ENCODE peak calls at places on chromosome 14, in four cellular contexts. One of them, this sample, is unnamed.

GRCh38 chr14:71382315-71382714 is 475.1 kb downstream of the PCNX1 start:
- DNase-seq in hepatocyte: no peak
- DNase-seq in ovary: no peak
- DNase-seq in upper lobe of left lung: no peak
- DNase-seq in this sample: no peak

GRCh38 chr14:99674776-99675175 is 9.3 kb upstream of the CYP46A1 start:
- DNase-seq in upper lobe of left lung: peak; percentile 48
- DNase-seq in ovary: no peak
- DNase-seq in hepatocyte: no peak
- DNase-seq in this sample: no peak

GRCh38 chr14:23984891-23985607 is 3.7 kb upstream of the DHRS4L2 start:
- DNase-seq in hepatocyte: peak; percentile 31
- DNase-seq in ovary: no peak
- DNase-seq in upper lobe of left lung: no peak
- DNase-seq in this sample: no peak

GRCh38 chr14:71932229-71932951 is at the start of gene RGS6:
- DNase-seq in upper lobe of left lung: peak; percentile 90
- DNase-seq in hepatocyte: peak; percentile 88
- DNase-seq in ovary: no peak
- DNase-seq in this sample: no peak

GRCh38 chr14:28776482-28777266 is 10.1 kb downstream of the FOXG1 start:
- DNase-seq in upper lobe of left lung: no peak
- DNase-seq in ovary: no peak
- DNase-seq in hepatocyte: no peak
- DNase-seq in this sample: no peak

GRCh38 chr14:92693998-92694780 is 54.2 kb downstream of the LGMN start:
- DNase-seq in upper lobe of left lung: no peak
- DNase-seq in hepatocyte: peak; percentile 32
- DNase-seq in ovary: no peak
- DNase-seq in this sample: no peak

GRCh38 chr14:20460458-20461229 is 590 bp downstream of the PIP4P1 start:
- DNase-seq in hepatocyte: peak; percentile 81
- DNase-seq in upper lobe of left lung: no peak
- DNase-seq in ovary: no peak
- DNase-seq in this sample: no peak

GRCh38 chr14:49447725-49448124 is 138.5 kb downstream of the RPS29 start:
- DNase-seq in upper lobe of left lung: no peak
- DNase-seq in hepatocyte: no peak
- DNase-seq in ovary: no peak
- DNase-seq in this sample: no peak

GRCh38 chr14:77063581-77064289 is 34.3 kb upstream of the CIPC start:
- DNase-seq in ovary: no peak
- DNase-seq in upper lobe of left lung: no peak
- DNase-seq in hepatocyte: no peak
- DNase-seq in this sample: no peak

GRCh38 chr14:33435911-33436310 is 497.2 kb downstream of the NPAS3 start:
- DNase-seq in ovary: no peak
- DNase-seq in hepatocyte: no peak
- DNase-seq in upper lobe of left lung: no peak
- DNase-seq in this sample: no peak

GRCh38 chr14:105531088-105531957 is 4.9 kb downstream of the TMEM121 start:
- DNase-seq in upper lobe of left lung: peak; percentile 79
- DNase-seq in ovary: no peak
- DNase-seq in hepatocyte: peak; percentile 2
- DNase-seq in this sample: no peak

GRCh38 chr14:94775875-94776217 is 5.9 kb upstream of the GSC start:
- DNase-seq in upper lobe of left lung: no peak
- DNase-seq in ovary: no peak
- DNase-seq in hepatocyte: no peak
- DNase-seq in this sample: no peak

GRCh38 chr14:54712371-54712998 is 145.6 kb downstream of the SAMD4A start:
- DNase-seq in ovary: no peak
- DNase-seq in hepatocyte: no peak
- DNase-seq in upper lobe of left lung: no peak
- DNase-seq in this sample: peak; percentile 32

GRCh38 chr14:34507459-34507858 is 32.0 kb downstream of the EAPP start:
- DNase-seq in ovary: no peak
- DNase-seq in hepatocyte: no peak
- DNase-seq in upper lobe of left lung: no peak
- DNase-seq in this sample: no peak

GRCh38 chr14:65361920-65362319 is 50.6 kb upstream of the FUT8 start:
- DNase-seq in hepatocyte: no peak
- DNase-seq in ovary: peak; percentile 31
- DNase-seq in upper lobe of left lung: no peak
- DNase-seq in this sample: peak; percentile 49

GRCh38 chr14:75205586-75205985 is 29.2 kb upstream of the TMED10 start:
- DNase-seq in hepatocyte: no peak
- DNase-seq in upper lobe of left lung: no peak
- DNase-seq in ovary: no peak
- DNase-seq in this sample: no peak

GRCh38 chr14:33918256-33918655 is 32.6 kb downstream of the EGLN3 start:
- DNase-seq in hepatocyte: no peak
- DNase-seq in upper lobe of left lung: no peak
- DNase-seq in ovary: no peak
- DNase-seq in this sample: no peak

GRCh38 chr14:20468773-20469241 is 399 bp upstream of the PNP start:
- DNase-seq in hepatocyte: peak; percentile 16
- DNase-seq in upper lobe of left lung: no peak
- DNase-seq in ovary: no peak
- DNase-seq in this sample: no peak

GRCh38 chr14:74904623-74905503 is 18.2 kb downstream of the RPS6KL1 start:
- DNase-seq in hepatocyte: no peak
- DNase-seq in upper lobe of left lung: no peak
- DNase-seq in ovary: no peak
- DNase-seq in this sample: no peak

GRCh38 chr14:83611906-83612305 is 1918.0 kb upstream of the FLRT2 start:
- DNase-seq in upper lobe of left lung: no peak
- DNase-seq in ovary: no peak
- DNase-seq in hepatocyte: no peak
- DNase-seq in this sample: no peak

GRCh38 chr14:51004801-51005526 is 60.7 kb upstream of the PYGL start:
- DNase-seq in hepatocyte: peak; percentile 47
- DNase-seq in ovary: no peak
- DNase-seq in upper lobe of left lung: no peak
- DNase-seq in this sample: no peak

GRCh38 chr14:105180598-105181528 is at the start of gene NUDT14:
- DNase-seq in ovary: peak; percentile 66
- DNase-seq in upper lobe of left lung: peak; percentile 98
- DNase-seq in hepatocyte: peak; percentile 89
- DNase-seq in this sample: peak; percentile 82

GRCh38 chr14:20626274-20626673 is 15.2 kb downstream of the OR6S1 start:
- DNase-seq in hepatocyte: no peak
- DNase-seq in upper lobe of left lung: no peak
- DNase-seq in ovary: no peak
- DNase-seq in this sample: no peak

GRCh38 chr14:101581806-101582205 is 20.5 kb downstream of the DIO3 start:
- DNase-seq in ovary: no peak
- DNase-seq in upper lobe of left lung: peak; percentile 26
- DNase-seq in hepatocyte: no peak
- DNase-seq in this sample: no peak

GRCh38 chr14:105255021-105255507 is 6.7 kb downstream of the BTBD6 start:
- DNase-seq in ovary: no peak
- DNase-seq in hepatocyte: no peak
- DNase-seq in upper lobe of left lung: no peak
- DNase-seq in this sample: peak; percentile 65

GRCh38 chr14:61418749-61419148 is 97.4 kb downstream of the PRKCH start:
- DNase-seq in upper lobe of left lung: no peak
- DNase-seq in ovary: no peak
- DNase-seq in hepatocyte: no peak
- DNase-seq in this sample: no peak

GRCh38 chr14:96090441-96091148 is 51.4 kb downstream of the C14orf132 start:
- DNase-seq in hepatocyte: peak; percentile 70
- DNase-seq in ovary: peak; percentile 44
- DNase-seq in upper lobe of left lung: peak; percentile 46
- DNase-seq in this sample: peak; percentile 82

GRCh38 chr14:38074754-38075153 is 132.9 kb upstream of the SSTR1 start:
- DNase-seq in hepatocyte: no peak
- DNase-seq in ovary: no peak
- DNase-seq in upper lobe of left lung: no peak
- DNase-seq in this sample: no peak

GRCh38 chr14:69491226-69491625 is 6.7 kb downstream of the PLEKHD1 start:
- DNase-seq in ovary: no peak
- DNase-seq in hepatocyte: no peak
- DNase-seq in upper lobe of left lung: no peak
- DNase-seq in this sample: no peak

GRCh38 chr14:82806016-82806415 is 1272.4 kb upstream of the SEL1L start:
- DNase-seq in ovary: no peak
- DNase-seq in hepatocyte: no peak
- DNase-seq in upper lobe of left lung: no peak
- DNase-seq in this sample: no peak

GRCh38 chr14:48563465-48563864 is 888.1 kb upstream of the MDGA2 start:
- DNase-seq in ovary: no peak
- DNase-seq in upper lobe of left lung: no peak
- DNase-seq in hepatocyte: peak; percentile 77
- DNase-seq in this sample: no peak

GRCh38 chr14:87800216-87800615 is 192.8 kb downstream of the GALC start:
- DNase-seq in ovary: no peak
- DNase-seq in hepatocyte: no peak
- DNase-seq in upper lobe of left lung: no peak
- DNase-seq in this sample: no peak

GRCh38 chr14:87799400-87799799 is 193.6 kb downstream of the GALC start:
- DNase-seq in upper lobe of left lung: no peak
- DNase-seq in hepatocyte: no peak
- DNase-seq in ovary: no peak
- DNase-seq in this sample: no peak

GRCh38 chr14:87810711-87811110 is 182.3 kb downstream of the GALC start:
- DNase-seq in hepatocyte: no peak
- DNase-seq in upper lobe of left lung: no peak
- DNase-seq in ovary: no peak
- DNase-seq in this sample: no peak

GRCh38 chr14:87811246-87811645 is 181.7 kb downstream of the GALC start:
- DNase-seq in upper lobe of left lung: no peak
- DNase-seq in ovary: no peak
- DNase-seq in hepatocyte: no peak
- DNase-seq in this sample: no peak

DNA sequence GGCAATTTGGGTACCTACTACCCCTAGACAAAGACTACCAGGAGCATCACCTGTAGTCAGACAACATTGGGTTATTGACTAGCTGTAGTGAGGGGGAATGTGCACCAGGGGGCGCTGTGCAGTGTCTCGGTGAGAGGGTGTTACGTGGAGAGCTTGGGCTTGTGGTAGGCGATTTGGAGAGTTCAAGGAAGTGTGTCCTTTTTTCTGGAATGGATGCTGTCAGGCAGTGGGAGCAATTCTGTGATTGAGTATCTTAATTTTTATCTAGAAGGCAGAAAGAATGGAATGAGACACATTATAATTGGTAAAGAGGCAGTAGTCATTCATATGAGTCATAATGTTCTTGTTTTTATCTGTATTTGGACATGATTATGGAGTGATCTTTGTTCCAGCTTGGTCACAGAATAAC is 187.7 kb downstream of the GALC start:
- DNase-seq in upper lobe of left lung: no peak
- DNase-seq in ovary: no peak
- DNase-seq in hepatocyte: peak; percentile 50
- DNase-seq in this sample: peak; percentile 51
- TF ChIP-seq CTCF in upper lobe of left lung: peak; percentile 59
- TF ChIP-seq CTCF in ovary: no peak
- TF ChIP-seq CTCF in hepatocyte: peak; percentile 53
- TF ChIP-seq CTCF in this sample: peak; percentile 50

DNA sequence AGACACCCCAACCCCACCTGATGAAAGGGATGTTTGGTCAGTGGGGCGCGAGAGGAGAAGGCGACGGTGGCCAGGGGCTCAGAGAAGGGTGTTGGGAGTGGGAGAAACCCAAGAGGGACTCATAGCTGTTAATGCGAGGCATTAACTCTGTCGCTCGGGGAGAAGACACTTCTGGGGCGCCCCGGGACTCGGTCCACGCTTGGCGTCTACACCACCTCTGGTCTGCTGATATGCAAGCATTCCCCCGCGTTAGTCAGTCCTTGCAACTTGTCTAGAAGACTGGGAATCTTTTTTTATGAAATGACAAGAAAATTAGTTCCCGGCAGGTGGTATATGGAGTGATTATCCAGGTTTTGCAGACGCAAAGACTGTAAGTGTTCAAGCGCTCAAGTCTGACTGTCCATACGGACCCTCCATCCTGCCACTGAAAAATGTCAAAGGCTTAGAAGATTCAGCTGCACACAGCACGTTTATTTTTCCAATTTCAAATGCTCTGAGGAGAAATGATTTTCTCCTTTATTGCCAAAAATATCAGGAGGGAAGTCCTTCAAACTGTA is 385 bp upstream of the SLC35F4 start:
- DNase-seq in hepatocyte: no peak
- DNase-seq in ovary: no peak
- DNase-seq in upper lobe of left lung: no peak
- DNase-seq in this sample: no peak
- H3K4me3 ChIP-seq in hepatocyte: no peak overlapping the region
- H3K4me3 ChIP-seq in ovary: no peak overlapping the region
- H3K4me3 ChIP-seq in upper lobe of left lung: no peak overlapping the region
- H3K4me3 ChIP-seq in this sample: no peak overlapping the region

DNA sequence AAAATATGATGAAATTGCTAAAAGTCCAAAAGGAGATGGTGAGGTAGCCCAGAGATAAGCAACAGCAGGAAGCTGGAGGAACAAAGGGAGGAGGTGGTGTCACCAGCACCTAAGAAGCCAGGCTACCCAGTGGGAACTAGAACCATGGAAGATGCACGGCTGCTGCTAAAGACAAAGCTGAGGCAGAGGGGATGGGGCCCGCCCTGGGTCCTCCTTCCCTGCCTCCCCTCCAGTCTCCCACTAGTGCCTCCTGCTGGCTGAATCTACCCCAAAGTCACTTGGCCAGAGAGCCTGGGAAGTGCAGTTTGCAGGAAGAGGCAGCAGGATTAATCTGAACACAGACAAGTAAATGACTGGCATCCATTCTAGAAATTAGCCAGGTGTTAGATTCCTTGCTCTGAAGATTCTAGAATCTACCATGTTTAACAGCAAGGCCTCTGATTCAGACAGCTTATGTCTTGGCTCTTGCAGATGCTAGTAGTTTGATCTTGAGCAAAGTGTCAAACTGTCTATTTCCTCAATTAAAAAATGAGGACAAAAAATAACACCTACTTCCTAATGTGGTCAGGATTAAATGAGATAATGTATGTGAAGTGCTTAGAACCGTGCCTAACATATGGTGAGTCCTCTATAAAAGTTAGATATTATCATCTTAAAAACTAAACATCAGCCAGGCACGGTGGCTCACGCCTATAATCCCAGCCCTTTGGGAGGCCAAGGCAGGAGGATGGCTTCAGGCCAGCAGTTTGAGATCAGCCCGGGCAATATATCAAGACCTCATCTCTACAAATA is 5.9 kb upstream of the LRP10 start:
- DNase-seq in ovary: no peak
- DNase-seq in upper lobe of left lung: no peak
- DNase-seq in hepatocyte: no peak
- DNase-seq in this sample: no peak
- TF ChIP-seq CTCF in ovary: no peak
- TF ChIP-seq CTCF in upper lobe of left lung: no peak
- TF ChIP-seq CTCF in hepatocyte: peak; percentile 25
- TF ChIP-seq CTCF in this sample: no peak

GRCh38 chr14:63100597-63100996 is 55.3 kb upstream of the KCNH5 start:
- DNase-seq in ovary: no peak
- DNase-seq in hepatocyte: no peak
- DNase-seq in upper lobe of left lung: no peak
- DNase-seq in this sample: no peak
- H3K4me3 ChIP-seq in ovary: no peak overlapping the region
- H3K4me3 ChIP-seq in hepatocyte: no peak overlapping the region
- H3K4me3 ChIP-seq in upper lobe of left lung: no peak overlapping the region
- H3K4me3 ChIP-seq in this sample: no peak overlapping the region

GRCh38 chr14:45990252-45990651 is 661.3 kb downstream of the RPL10L start:
- DNase-seq in upper lobe of left lung: no peak
- DNase-seq in hepatocyte: no peak
- DNase-seq in ovary: no peak
- DNase-seq in this sample: no peak
- TF ChIP-seq CTCF in upper lobe of left lung: no peak
- TF ChIP-seq CTCF in hepatocyte: peak; percentile 12
- TF ChIP-seq CTCF in ovary: no peak
- TF ChIP-seq CTCF in this sample: peak; percentile 17

This sample was measured in psoas muscle.